ENCODE peak calls at places on chromosomes 16 and 17, in four cellular contexts. M, W, P and X are unnamed samples.

GRCh38 chr16:4111748-4112696 is 4.2 kb downstream of the ADCY9 start:
- DNase-seq in M (no peak), W (no peak), P (peak), X (no peak)

GRCh38 chr16:46871587-46871986 is 12.6 kb upstream of the GPT2 start:
- DNase-seq in M (no peak), W (no peak), P (no peak), X (no peak)

GRCh38 chr16:87375426-87376135 is 8.0 kb downstream of the FBXO31 start:
- DNase-seq in M (no peak), W (no peak), P (no peak), X (no peak)

GRCh38 chr17:35257080-35257701 is 14.3 kb downstream of the SLFN5 start:
- DNase-seq in M (no peak), W (no peak), P (peak), X (no peak)

GRCh38 chr16:57624806-57625500 is 3.5 kb upstream of the ADGRG1 start:
- DNase-seq in M (no peak), W (no peak), P (no peak), X (no peak)

GRCh38 chr16:12228607-12229499 is 252.3 kb downstream of the SNX29 start:
- DNase-seq in M (peak), W (peak), P (peak), X (peak)

GRCh38 chr16:67718668-67719047 is 458 bp downstream of the GFOD2 start:
- DNase-seq in M (no peak), W (no peak), P (no peak), X (no peak)

GRCh38 chr17:78766225-78766624 is 15.8 kb downstream of the CYTH1 start:
- DNase-seq in M (no peak), W (no peak), P (no peak), X (no peak)

GRCh38 chr16:66844342-66845079 is at the start of gene CA7:
- DNase-seq in M (peak), W (peak), P (no peak), X (no peak)

GRCh38 chr17:74024871-74025531 is 178.5 kb upstream of the RPL38 start:
- DNase-seq in M (no peak), W (no peak), P (peak), X (no peak)

GRCh38 chr17:63754046-63754445 is 12.4 kb upstream of the STRADA start:
- DNase-seq in M (no peak), W (no peak), P (no peak), X (no peak)

GRCh38 chr16:69404275-69404805 is 18.5 kb upstream of the TERF2 start:
- DNase-seq in M (peak), W (no peak), P (peak), X (no peak)

GRCh38 chr16:11235703-11235991 is 20.4 kb downstream of the SOCS1 start:
- DNase-seq in M (no peak), W (no peak), P (peak), X (no peak)

GRCh38 chr16:4414187-4414909 is 2.0 kb downstream of the CORO7 start:
- DNase-seq in M (no peak), W (no peak), P (no peak), X (no peak)

GRCh38 chr17:32627233-32628008 is 140.6 kb downstream of the CDK5R1 start:
- DNase-seq in M (no peak), W (peak), P (no peak), X (peak)

GRCh38 chr17:46865100-46865499 is 13.7 kb downstream of the WNT9B start:
- DNase-seq in M (no peak), W (no peak), P (no peak), X (no peak)

GRCh38 chr17:43438626-43439529 is 40.1 kb downstream of the ARL4D start:
- DNase-seq in M (no peak), W (peak), P (no peak), X (no peak)

GRCh38 chr17:65362826-65363225 is 198.6 kb downstream of the AXIN2 start:
- DNase-seq in M (no peak), W (no peak), P (no peak), X (no peak)

GRCh38 chr17:62641101-62641500 is 13.6 kb downstream of the MRC2 start:
- DNase-seq in M (no peak), W (peak), P (no peak), X (no peak)

GRCh38 chr16:6016530-6017184 is 919.1 kb upstream of the EEF2KMT start:
- DNase-seq in M (peak), W (no peak), P (peak), X (peak)

GRCh38 chr16:64356267-64356666 is 765.6 kb downstream of the CDH11 start:
- DNase-seq in M (no peak), W (no peak), P (no peak), X (no peak)

GRCh38 chr17:52383493-52384100 is 225.1 kb upstream of the CA10 start:
- DNase-seq in M (peak), W (peak), P (peak), X (peak)

GRCh38 chr17:69506489-69506888 is 92.0 kb downstream of the MAP2K6 start:
- DNase-seq in M (no peak), W (no peak), P (peak), X (peak)

GRCh38 chr17:36055921-36056320 is 8.2 kb upstream of the CCL18 start:
- DNase-seq in M (no peak), W (no peak), P (no peak), X (no peak)

GRCh38 chr17:56125830-56126819 is 27.1 kb upstream of the ANKFN1 start:
- DNase-seq in M (peak), W (no peak), P (peak), X (peak)

GRCh38 chr17:43018008-43018853 is 4.0 kb downstream of the VAT1 start:
- DNase-seq in M (no peak), W (no peak), P (no peak), X (no peak)

GRCh38 chr16:78897299-78897698 is 703.2 kb downstream of the MAF start:
- DNase-seq in M (no peak), W (no peak), P (no peak), X (no peak)

DNA sequence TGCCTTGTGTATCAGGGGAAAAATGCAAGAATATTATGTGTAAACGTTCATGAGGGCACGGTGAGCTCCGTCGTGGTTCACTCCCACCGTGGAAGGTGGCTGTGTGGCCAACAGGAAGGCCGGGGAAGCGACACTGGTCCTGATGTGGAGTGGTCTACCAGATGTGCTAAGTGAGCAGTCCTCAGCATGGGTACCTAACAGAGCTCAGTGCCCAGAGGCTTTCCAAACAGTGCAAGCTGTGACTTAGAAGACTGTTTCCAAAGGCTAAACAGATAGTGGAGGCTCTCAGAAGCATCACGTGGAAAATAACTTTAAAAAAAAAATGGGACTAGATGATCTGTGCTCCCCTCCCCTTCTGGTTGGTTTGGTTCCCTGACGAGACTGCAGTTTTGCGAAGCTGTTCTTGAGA is 199.3 kb upstream of the CHMP6 start:
- DNase-seq in M (no peak), W (no peak), P (no peak), X (no peak)
- TF ChIP-seq ELF4 in M (no peak), W (no peak), P (no peak), X (no peak)

GRCh38 chr17:49717371-49717841 is 9.6 kb upstream of the SLC35B1 start:
- DNase-seq in M (no peak), W (no peak), P (no peak), X (no peak)
- TF ChIP-seq SP1 in M (no peak), W (no peak), P (no peak), X (no peak)

DNA sequence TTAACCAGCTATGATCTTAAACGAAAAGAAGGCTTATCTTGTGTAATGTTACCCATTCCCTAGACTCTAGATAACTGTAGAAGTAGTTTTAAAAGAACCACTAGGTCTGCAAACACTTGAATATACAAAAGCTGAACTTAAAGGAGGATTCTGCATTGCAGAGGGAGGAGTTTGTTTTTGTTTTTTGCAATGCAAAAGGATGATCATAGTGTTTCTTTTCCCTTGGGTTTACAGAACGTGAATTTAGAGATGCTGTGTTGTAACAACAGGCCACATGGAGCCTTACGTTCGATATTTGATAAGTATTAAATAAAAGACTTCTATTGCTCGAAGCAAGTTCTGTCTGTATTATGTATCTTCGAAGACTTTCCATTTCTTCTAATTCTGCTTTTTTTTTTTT is 77.6 kb downstream of the CHD9 start:
- DNase-seq in M (no peak), W (no peak), P (no peak), X (no peak)
- TF ChIP-seq ELF4 in M (no peak), W (no peak), P (no peak), X (no peak)

DNA sequence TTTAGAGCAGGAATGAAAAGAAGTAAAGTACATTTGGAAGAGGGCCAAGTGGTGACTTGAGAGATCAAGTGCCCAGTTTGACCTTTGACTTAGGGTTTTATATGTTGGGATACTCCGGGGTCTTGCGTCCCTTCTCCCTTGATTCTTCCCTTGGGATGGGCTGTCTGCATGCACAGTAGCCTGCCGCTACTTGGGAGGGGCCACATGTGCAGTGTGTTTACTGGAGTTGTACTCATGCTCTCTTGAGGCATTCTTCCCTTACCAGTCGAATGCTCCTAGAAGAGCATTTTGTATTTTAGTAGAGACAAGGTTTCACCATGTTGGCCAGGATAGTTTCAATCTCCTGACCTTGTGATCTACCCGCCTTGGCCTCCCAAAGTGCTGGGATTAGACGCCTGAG is 23.8 kb downstream of the GDPD1 start:
- DNase-seq in M (no peak), W (no peak), P (no peak), X (no peak)
- TF ChIP-seq SP1 in M (no peak), W (no peak), P (no peak), X (no peak)

GRCh38 chr17:44581868-44582267 is 24.6 kb downstream of the FZD2 start:
- DNase-seq in M (no peak), W (no peak), P (no peak), X (peak)

GRCh38 chr17:44589316-44590071 is 32.2 kb downstream of the FZD2 start:
- DNase-seq in M (no peak), W (no peak), P (no peak), X (no peak)

GRCh38 chr17:44587339-44587738 is 30.1 kb downstream of the FZD2 start:
- DNase-seq in M (peak), W (no peak), P (peak), X (peak)

GRCh38 chr17:44585315-44585714 is 28.0 kb downstream of the FZD2 start:
- DNase-seq in M (no peak), W (no peak), P (no peak), X (no peak)

DNA sequence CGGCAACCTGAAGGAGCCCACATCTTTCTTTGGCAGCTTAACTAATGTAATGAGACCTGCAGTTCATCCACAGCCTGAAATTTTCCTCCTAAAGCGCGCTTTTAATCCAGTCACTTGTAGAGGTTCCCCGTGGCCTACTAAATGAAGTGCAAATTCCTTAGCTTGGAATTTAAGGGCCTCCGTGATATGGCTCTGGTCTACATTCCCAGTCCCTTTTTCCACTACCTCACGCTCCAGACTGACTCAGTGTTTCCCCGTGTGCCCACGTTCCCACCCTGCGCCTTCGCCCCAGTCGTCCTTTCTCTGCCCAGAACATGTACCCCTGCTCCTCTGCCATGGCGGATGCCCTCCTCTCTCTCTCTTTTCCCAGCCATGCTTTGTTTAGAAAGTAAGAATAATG is 27.2 kb downstream of the FZD2 start:
- DNase-seq in M (no peak), W (no peak), P (no peak), X (no peak)
- TF ChIP-seq ELF4 in M (no peak), W (no peak), P (no peak), X (no peak)

GRCh38 chr17:41767324-41768042 is 19.0 kb downstream of the JUP start:
- DNase-seq in M (no peak), W (no peak), P (no peak), X (no peak)

GRCh38 chr17:41766135-41766534 is 20.4 kb downstream of the JUP start:
- DNase-seq in M (no peak), W (no peak), P (no peak), X (no peak)

GRCh38 chr17:41769346-41769862 is 17.1 kb downstream of the JUP start:
- DNase-seq in M (no peak), W (no peak), P (no peak), X (no peak)

GRCh38 chr17:41769985-41770384 is 16.5 kb downstream of the JUP start:
- DNase-seq in M (no peak), W (no peak), P (no peak), X (no peak)

GRCh38 chr17:41768682-41769288 is 17.7 kb downstream of the JUP start:
- DNase-seq in M (no peak), W (no peak), P (no peak), X (no peak)
- TF ChIP-seq SP1 in M (no peak), W (no peak), P (no peak), X (no peak)

DNA sequence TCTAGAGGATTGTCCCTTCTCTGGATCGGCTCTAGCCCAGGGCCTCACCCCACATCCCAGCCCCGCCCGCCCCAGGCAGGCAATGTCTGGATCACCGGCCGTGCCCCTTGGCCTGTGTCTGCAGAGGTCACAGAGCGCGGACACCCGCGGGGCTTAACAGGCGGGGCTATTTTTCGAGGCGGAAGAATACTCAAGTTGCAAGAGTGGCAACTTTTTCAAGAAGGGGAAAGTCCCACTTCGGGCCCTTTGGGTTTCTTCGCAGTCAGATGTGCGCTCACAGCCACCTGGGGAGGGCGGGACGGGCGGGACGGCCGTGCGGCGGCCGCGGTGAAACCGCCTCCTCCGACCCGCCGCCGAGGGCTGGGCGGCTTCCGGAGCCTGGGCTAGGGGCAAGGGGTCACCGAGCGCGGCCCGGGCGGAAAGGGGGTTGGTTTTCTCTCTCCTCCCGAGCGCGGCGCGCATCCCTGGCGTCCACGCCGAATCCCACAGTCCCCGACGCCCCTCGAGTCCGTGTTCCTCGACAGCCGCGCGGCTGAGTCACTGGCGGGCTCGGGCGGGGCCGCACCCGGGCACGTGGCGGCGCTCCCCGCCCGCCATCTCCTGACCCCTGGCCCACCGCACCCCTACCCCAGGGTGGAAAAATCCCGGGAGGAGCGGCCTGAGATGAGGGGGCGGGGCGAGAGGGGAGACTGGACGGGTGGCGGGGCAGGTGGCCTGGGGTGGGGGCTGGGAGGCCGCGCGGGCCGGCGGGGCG is 1.2 kb upstream of the PFN1 start:
- DNase-seq in M (peak), W (peak), P (peak), X (peak)
- TF ChIP-seq ELF4 in M (no peak), W (no peak), P (no peak), X (no peak)